ENCODE peak calls at places on chromosomes 7 and 10, in seven cellular contexts. One of them, this sample, is unnamed.

GRCh38 chr10:92418891-92419290 is 127.9 kb downstream of the MARCHF5 start:
- DNase-seq in fibroblast of villous mesenchyme: no peak
- DNase-seq in brain microvascular endothelial cell: no peak
- DNase-seq in ovary: no peak
- DNase-seq in CD8-positive, alpha-beta T cell: no peak
- DNase-seq in Caco-2: no peak
- DNase-seq in endothelial cell: no peak
- DNase-seq in this sample: no peak

GRCh38 chr10:110497438-110498086 is at the start of gene DUSP5:
- DNase-seq in brain microvascular endothelial cell: peak
- DNase-seq in ovary: peak
- DNase-seq in endothelial cell: peak
- DNase-seq in Caco-2: peak
- DNase-seq in CD8-positive, alpha-beta T cell: peak
- DNase-seq in fibroblast of villous mesenchyme: peak
- DNase-seq in this sample: peak

GRCh38 chr10:11373626-11374310 is 237.7 kb downstream of the USP6NL start:
- DNase-seq in brain microvascular endothelial cell: no peak
- DNase-seq in endothelial cell: no peak
- DNase-seq in CD8-positive, alpha-beta T cell: no peak
- DNase-seq in ovary: no peak
- DNase-seq in fibroblast of villous mesenchyme: no peak
- DNase-seq in Caco-2: no peak
- DNase-seq in this sample: no peak

GRCh38 chr10:71878327-71879034 is 27.4 kb upstream of the PSAP start:
- DNase-seq in brain microvascular endothelial cell: no peak
- DNase-seq in endothelial cell: no peak
- DNase-seq in fibroblast of villous mesenchyme: no peak
- DNase-seq in CD8-positive, alpha-beta T cell: no peak
- DNase-seq in ovary: no peak
- DNase-seq in Caco-2: peak
- DNase-seq in this sample: no peak

GRCh38 chr7:47672267-47672920 is 90.5 kb upstream of the TNS3 start:
- DNase-seq in brain microvascular endothelial cell: no peak
- DNase-seq in Caco-2: no peak
- DNase-seq in fibroblast of villous mesenchyme: no peak
- DNase-seq in CD8-positive, alpha-beta T cell: no peak
- DNase-seq in endothelial cell: no peak
- DNase-seq in ovary: no peak
- DNase-seq in this sample: no peak

GRCh38 chr7:98078197-98078870 is 28.3 kb upstream of the LMTK2 start:
- DNase-seq in fibroblast of villous mesenchyme: no peak
- DNase-seq in endothelial cell: no peak
- DNase-seq in CD8-positive, alpha-beta T cell: no peak
- DNase-seq in Caco-2: no peak
- DNase-seq in ovary: no peak
- DNase-seq in brain microvascular endothelial cell: no peak
- DNase-seq in this sample: no peak

GRCh38 chr10:124611738-124612137 is 132.4 kb downstream of the FAM53B start:
- DNase-seq in endothelial cell: no peak
- DNase-seq in brain microvascular endothelial cell: no peak
- DNase-seq in ovary: no peak
- DNase-seq in CD8-positive, alpha-beta T cell: peak
- DNase-seq in fibroblast of villous mesenchyme: no peak
- DNase-seq in Caco-2: no peak
- DNase-seq in this sample: no peak

GRCh38 chr7:139114585-139114984 is 5.1 kb upstream of the ZC3HAV1 start:
- DNase-seq in endothelial cell: no peak
- DNase-seq in fibroblast of villous mesenchyme: no peak
- DNase-seq in brain microvascular endothelial cell: no peak
- DNase-seq in CD8-positive, alpha-beta T cell: no peak
- DNase-seq in Caco-2: no peak
- DNase-seq in ovary: no peak
- DNase-seq in this sample: no peak

GRCh38 chr10:121681982-121682687 is 83.9 kb upstream of the FGFR2 start:
- DNase-seq in Caco-2: no peak
- DNase-seq in CD8-positive, alpha-beta T cell: no peak
- DNase-seq in brain microvascular endothelial cell: no peak
- DNase-seq in ovary: no peak
- DNase-seq in fibroblast of villous mesenchyme: no peak
- DNase-seq in endothelial cell: no peak
- DNase-seq in this sample: no peak

GRCh38 chr10:519716-520401 is 169.6 kb downstream of the DIP2C start:
- DNase-seq in fibroblast of villous mesenchyme: no peak
- DNase-seq in brain microvascular endothelial cell: no peak
- DNase-seq in endothelial cell: no peak
- DNase-seq in Caco-2: no peak
- DNase-seq in CD8-positive, alpha-beta T cell: no peak
- DNase-seq in ovary: peak
- DNase-seq in this sample: no peak

GRCh38 chr7:493661-494251 is 25.9 kb downstream of the PDGFA start:
- DNase-seq in ovary: no peak
- DNase-seq in brain microvascular endothelial cell: no peak
- DNase-seq in fibroblast of villous mesenchyme: no peak
- DNase-seq in endothelial cell: no peak
- DNase-seq in CD8-positive, alpha-beta T cell: no peak
- DNase-seq in Caco-2: no peak
- DNase-seq in this sample: no peak

GRCh38 chr10:121308046-121308445 is 290.2 kb downstream of the FGFR2 start:
- DNase-seq in ovary: no peak
- DNase-seq in CD8-positive, alpha-beta T cell: no peak
- DNase-seq in endothelial cell: no peak
- DNase-seq in fibroblast of villous mesenchyme: no peak
- DNase-seq in brain microvascular endothelial cell: no peak
- DNase-seq in Caco-2: no peak
- DNase-seq in this sample: no peak

GRCh38 chr10:97531401-97531985 is 32.8 kb downstream of the UBTD1 start:
- DNase-seq in Caco-2: no peak
- DNase-seq in fibroblast of villous mesenchyme: no peak
- DNase-seq in endothelial cell: no peak
- DNase-seq in brain microvascular endothelial cell: peak
- DNase-seq in CD8-positive, alpha-beta T cell: no peak
- DNase-seq in ovary: no peak
- DNase-seq in this sample: no peak

GRCh38 chr7:41996381-41997035 is 240.5 kb downstream of the GLI3 start:
- DNase-seq in Caco-2: no peak
- DNase-seq in fibroblast of villous mesenchyme: peak
- DNase-seq in endothelial cell: no peak
- DNase-seq in ovary: no peak
- DNase-seq in CD8-positive, alpha-beta T cell: no peak
- DNase-seq in brain microvascular endothelial cell: peak
- DNase-seq in this sample: no peak

GRCh38 chr7:142795339-142795863 is 24.6 kb downstream of the PRSS2 start:
- DNase-seq in brain microvascular endothelial cell: no peak
- DNase-seq in Caco-2: no peak
- DNase-seq in fibroblast of villous mesenchyme: no peak
- DNase-seq in ovary: no peak
- DNase-seq in endothelial cell: no peak
- DNase-seq in CD8-positive, alpha-beta T cell: peak
- DNase-seq in this sample: peak

DNA sequence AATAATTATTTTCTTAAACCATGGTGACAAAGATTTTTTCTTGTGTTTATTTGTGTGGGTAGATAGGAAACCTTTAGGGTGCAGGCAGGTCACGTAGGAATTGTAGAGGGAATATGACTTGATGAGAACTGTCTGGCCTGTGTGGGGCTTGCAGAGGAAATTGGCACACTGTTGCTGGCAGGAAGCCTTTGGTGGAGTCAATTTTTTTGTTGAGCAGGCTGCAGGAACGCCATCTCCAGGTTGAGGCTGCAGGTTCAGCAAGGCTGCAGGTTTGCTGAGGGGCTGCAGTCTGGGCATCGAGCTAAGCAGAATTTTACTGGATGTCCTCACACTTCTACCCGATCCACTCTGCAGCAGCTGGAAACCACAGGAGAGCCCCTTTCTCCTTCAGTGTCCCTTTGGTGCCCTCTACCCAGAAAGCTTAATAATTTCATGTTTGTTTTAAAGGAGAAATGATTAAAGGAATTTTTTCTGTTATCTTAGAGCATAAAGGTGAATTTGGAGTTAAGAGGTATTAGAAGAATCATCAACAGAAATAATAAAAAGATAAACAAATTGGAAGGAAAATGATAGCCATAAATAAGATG is 37.0 kb downstream of the TBC1D12 start:
- DNase-seq in ovary: no peak
- DNase-seq in brain microvascular endothelial cell: no peak
- DNase-seq in endothelial cell: peak
- DNase-seq in Caco-2: no peak
- DNase-seq in fibroblast of villous mesenchyme: no peak
- DNase-seq in CD8-positive, alpha-beta T cell: no peak
- DNase-seq in this sample: peak
- TF ChIP-seq CTCF in ovary: no peak
- TF ChIP-seq CTCF in brain microvascular endothelial cell: peak
- TF ChIP-seq CTCF in endothelial cell: no peak
- TF ChIP-seq CTCF in Caco-2: no peak
- TF ChIP-seq CTCF in fibroblast of villous mesenchyme: peak
- TF ChIP-seq CTCF in CD8-positive, alpha-beta T cell: no peak
- TF ChIP-seq CTCF in this sample: no peak

GRCh38 chr10:50294582-50294981 is 43.3 kb upstream of the ASAH2 start:
- DNase-seq in brain microvascular endothelial cell: no peak
- DNase-seq in CD8-positive, alpha-beta T cell: no peak
- DNase-seq in ovary: no peak
- DNase-seq in Caco-2: no peak
- DNase-seq in fibroblast of villous mesenchyme: no peak
- DNase-seq in endothelial cell: no peak
- DNase-seq in this sample: no peak

GRCh38 chr10:50289196-50289595 is 37.9 kb upstream of the ASAH2 start:
- DNase-seq in CD8-positive, alpha-beta T cell: no peak
- DNase-seq in Caco-2: no peak
- DNase-seq in endothelial cell: no peak
- DNase-seq in brain microvascular endothelial cell: no peak
- DNase-seq in ovary: no peak
- DNase-seq in fibroblast of villous mesenchyme: no peak
- DNase-seq in this sample: no peak

GRCh38 chr10:50293508-50294320 is 42.4 kb upstream of the ASAH2 start:
- DNase-seq in endothelial cell: no peak
- DNase-seq in fibroblast of villous mesenchyme: no peak
- DNase-seq in brain microvascular endothelial cell: no peak
- DNase-seq in ovary: no peak
- DNase-seq in CD8-positive, alpha-beta T cell: no peak
- DNase-seq in Caco-2: no peak
- DNase-seq in this sample: no peak

GRCh38 chr10:50295367-50295766 is 44.1 kb upstream of the ASAH2 start:
- DNase-seq in CD8-positive, alpha-beta T cell: no peak
- DNase-seq in Caco-2: no peak
- DNase-seq in endothelial cell: no peak
- DNase-seq in ovary: no peak
- DNase-seq in brain microvascular endothelial cell: no peak
- DNase-seq in fibroblast of villous mesenchyme: no peak
- DNase-seq in this sample: no peak

GRCh38 chr10:50291261-50291850 is 40.0 kb upstream of the ASAH2 start:
- DNase-seq in CD8-positive, alpha-beta T cell: no peak
- DNase-seq in Caco-2: no peak
- DNase-seq in fibroblast of villous mesenchyme: peak
- DNase-seq in ovary: no peak
- DNase-seq in endothelial cell: no peak
- DNase-seq in brain microvascular endothelial cell: no peak
- DNase-seq in this sample: no peak
- TF ChIP-seq CTCF in CD8-positive, alpha-beta T cell: no peak
- TF ChIP-seq CTCF in Caco-2: no peak
- TF ChIP-seq CTCF in fibroblast of villous mesenchyme: peak
- TF ChIP-seq CTCF in ovary: no peak
- TF ChIP-seq CTCF in endothelial cell: no peak
- TF ChIP-seq CTCF in brain microvascular endothelial cell: peak
- TF ChIP-seq CTCF in this sample: no peak

DNA sequence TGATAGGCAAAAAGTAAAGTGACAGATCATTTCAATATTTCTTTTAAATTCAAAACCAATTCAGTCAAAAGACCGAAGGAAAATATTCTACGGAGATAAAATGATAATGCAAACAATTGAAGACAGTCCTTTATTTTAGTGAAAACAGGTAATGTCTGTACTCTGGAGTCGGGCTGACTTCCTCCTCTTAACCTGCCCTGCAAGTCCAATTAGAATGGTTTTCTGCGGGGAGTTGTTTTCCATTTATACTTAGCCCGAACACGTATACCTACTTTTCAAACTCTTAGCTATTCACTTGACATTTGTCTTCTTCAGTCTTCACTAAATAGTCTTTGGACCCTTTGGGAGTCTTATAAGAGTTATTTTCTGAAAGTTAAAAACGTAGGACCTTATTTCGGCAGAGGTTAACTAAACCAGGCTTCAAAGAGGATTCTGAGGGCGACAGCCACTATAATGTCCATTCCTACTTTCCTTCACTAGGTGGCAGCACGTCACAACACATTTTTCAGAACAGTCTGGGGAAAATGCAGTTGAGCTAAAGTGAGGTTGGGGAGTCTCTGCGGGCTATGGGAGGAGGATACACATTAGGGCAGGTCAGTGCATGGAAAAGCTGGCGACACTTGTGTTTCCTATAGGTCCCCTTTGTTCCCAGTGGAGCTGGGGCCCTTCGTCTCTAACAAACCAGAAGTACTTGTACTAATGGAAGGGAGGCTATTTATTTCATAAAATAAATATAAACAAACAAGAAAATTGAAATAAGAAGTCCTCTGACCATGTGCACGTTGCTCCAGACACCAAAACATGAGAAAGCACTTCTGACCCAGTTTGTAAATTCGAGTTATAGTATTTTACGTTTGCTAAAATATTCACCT is 471.9 kb downstream of the KCNMA1 start:
- DNase-seq in Caco-2: peak
- DNase-seq in ovary: no peak
- DNase-seq in fibroblast of villous mesenchyme: peak
- DNase-seq in CD8-positive, alpha-beta T cell: no peak
- DNase-seq in brain microvascular endothelial cell: peak
- DNase-seq in endothelial cell: peak
- DNase-seq in this sample: peak
- TF ChIP-seq CTCF in Caco-2: peak
- TF ChIP-seq CTCF in ovary: peak
- TF ChIP-seq CTCF in fibroblast of villous mesenchyme: peak
- TF ChIP-seq CTCF in CD8-positive, alpha-beta T cell: peak
- TF ChIP-seq CTCF in brain microvascular endothelial cell: peak
- TF ChIP-seq CTCF in endothelial cell: peak
- TF ChIP-seq CTCF in this sample: peak

GRCh38 chr10:15460661-15461060 is 89.6 kb upstream of the FAM171A1 start:
- DNase-seq in CD8-positive, alpha-beta T cell: no peak
- DNase-seq in ovary: no peak
- DNase-seq in brain microvascular endothelial cell: no peak
- DNase-seq in endothelial cell: no peak
- DNase-seq in fibroblast of villous mesenchyme: no peak
- DNase-seq in Caco-2: no peak
- DNase-seq in this sample: no peak

GRCh38 chr10:15457382-15457781 is 86.3 kb upstream of the FAM171A1 start:
- DNase-seq in ovary: no peak
- DNase-seq in Caco-2: no peak
- DNase-seq in CD8-positive, alpha-beta T cell: no peak
- DNase-seq in endothelial cell: no peak
- DNase-seq in brain microvascular endothelial cell: no peak
- DNase-seq in fibroblast of villous mesenchyme: no peak
- DNase-seq in this sample: no peak

GRCh38 chr10:15459218-15459617 is 88.1 kb upstream of the FAM171A1 start:
- DNase-seq in CD8-positive, alpha-beta T cell: no peak
- DNase-seq in fibroblast of villous mesenchyme: no peak
- DNase-seq in ovary: no peak
- DNase-seq in endothelial cell: no peak
- DNase-seq in Caco-2: no peak
- DNase-seq in brain microvascular endothelial cell: no peak
- DNase-seq in this sample: no peak

GRCh38 chr10:15462253-15462885 is 91.3 kb upstream of the FAM171A1 start:
- DNase-seq in Caco-2: no peak
- DNase-seq in ovary: no peak
- DNase-seq in endothelial cell: no peak
- DNase-seq in fibroblast of villous mesenchyme: peak
- DNase-seq in brain microvascular endothelial cell: no peak
- DNase-seq in CD8-positive, alpha-beta T cell: no peak
- DNase-seq in this sample: no peak

GRCh38 chr10:15461353-15462108 is 90.4 kb upstream of the FAM171A1 start:
- DNase-seq in CD8-positive, alpha-beta T cell: no peak
- DNase-seq in endothelial cell: no peak
- DNase-seq in ovary: no peak
- DNase-seq in brain microvascular endothelial cell: peak
- DNase-seq in Caco-2: no peak
- DNase-seq in fibroblast of villous mesenchyme: peak
- DNase-seq in this sample: peak
- TF ChIP-seq CTCF in CD8-positive, alpha-beta T cell: no peak
- TF ChIP-seq CTCF in endothelial cell: no peak
- TF ChIP-seq CTCF in ovary: no peak
- TF ChIP-seq CTCF in brain microvascular endothelial cell: peak
- TF ChIP-seq CTCF in Caco-2: peak
- TF ChIP-seq CTCF in fibroblast of villous mesenchyme: peak
- TF ChIP-seq CTCF in this sample: no peak

This sample was measured in Calu3.